ENCODE peak calls at places on chromosomes 12 and 14, in seven cellular contexts. Y is head of caudate nucleus; Z is HT-29; E is HS-5; W is substantia nigra; U is T-helper 2 cell treated with Interferon-gamma antibody and Interleukin-4, amounts not matched to agents 5 μg/mL and 100 μg/mL, for 36 hours; Q is NCI-H1417 treated with DMSO at 0.1 percent for 48 hours. P is an unnamed sample.

GRCh38 chr12:65204886-65205525 is 35.6 kb downstream of the LEMD3 start:
- DNase-seq in Y (no peak), Z (no peak), E (no peak), W (no peak), U (no peak), Q (no peak), P (peak)

GRCh38 chr12:107635139-107635538 is 50.5 kb upstream of the PWP1 start:
- DNase-seq in Y (no peak), Z (no peak), E (no peak), W (no peak), U (no peak), Q (no peak), P (no peak)

GRCh38 chr14:45968037-45968436 is 683.5 kb downstream of the RPL10L start:
- DNase-seq in Y (no peak), Z (no peak), E (no peak), W (no peak), U (no peak), Q (no peak), P (no peak)

GRCh38 chr12:122085006-122085405 is 6.5 kb downstream of the MLXIP start:
- DNase-seq in Y (no peak), Z (no peak), E (no peak), W (no peak), U (no peak), Q (no peak), P (no peak)

GRCh38 chr12:120978296-120979219 is at the start of gene HNF1A:
- DNase-seq in Y (no peak), Z (peak), E (no peak), W (no peak), U (no peak), Q (no peak), P (no peak)

GRCh38 chr12:42716521-42716920 is 127.0 kb upstream of the PRICKLE1 start:
- DNase-seq in Y (no peak), Z (no peak), E (no peak), W (no peak), U (no peak), Q (no peak), P (no peak)

GRCh38 chr12:3655331-3655900 is 97.5 kb downstream of the CRACR2A start:
- DNase-seq in Y (no peak), Z (peak), E (no peak), W (no peak), U (no peak), Q (no peak), P (peak)

GRCh38 chr12:115584156-115584555 is 693.3 kb downstream of the MED13L start:
- DNase-seq in Y (no peak), Z (no peak), E (no peak), W (no peak), U (no peak), Q (no peak), P (no peak)

GRCh38 chr12:12007001-12007712 is 63.6 kb upstream of the BCL2L14 start:
- DNase-seq in Y (no peak), Z (no peak), E (no peak), W (no peak), U (peak), Q (no peak), P (no peak)

GRCh38 chr12:105359840-105360239 is 29.3 kb downstream of the C12orf75 start:
- DNase-seq in Y (no peak), Z (no peak), E (no peak), W (no peak), U (no peak), Q (no peak), P (peak)

GRCh38 chr12:79886917-79887519 is 47.9 kb downstream of the PPP1R12A start:
- DNase-seq in Y (no peak), Z (peak), E (peak), W (no peak), U (no peak), Q (no peak), P (peak)

GRCh38 chr12:56261503-56262230 is 3.5 kb upstream of the ANKRD52 start:
- DNase-seq in Y (no peak), Z (peak), E (peak), W (no peak), U (no peak), Q (no peak), P (peak)

GRCh38 chr14:29805415-29806123 is 122.1 kb downstream of the PRKD1 start:
- DNase-seq in Y (no peak), Z (no peak), E (peak), W (peak), U (no peak), Q (no peak), P (peak)

GRCh38 chr14:90491868-90492560 is 95.2 kb downstream of the CALM1 start:
- DNase-seq in Y (no peak), Z (no peak), E (no peak), W (no peak), U (no peak), Q (no peak), P (no peak)

P was measured in erythroblast.